ENCODE peak calls at places on chromosomes 16 and 17, in five cellular contexts. One of them, this sample, is unnamed.

GRCh38 chr16:29995330-29995910 is at the start of gene HIRIP3:
- DNase-seq in IMR-90: peak; percentile 64
- DNase-seq in K562: peak; percentile 79
- DNase-seq in SK-N-SH: peak; percentile 94
- DNase-seq in GM12878: peak; percentile 35
- DNase-seq in this sample: peak; percentile 86

GRCh38 chr17:2707721-2708584 is 3.6 kb downstream of the CLUH start:
- DNase-seq in IMR-90: no peak
- DNase-seq in K562: no peak
- DNase-seq in SK-N-SH: peak; percentile 83
- DNase-seq in GM12878: no peak
- DNase-seq in this sample: peak; percentile 76

GRCh38 chr16:81626181-81626674 is 152.9 kb upstream of the PLCG2 start:
- DNase-seq in IMR-90: peak; percentile 61
- DNase-seq in K562: no peak
- DNase-seq in SK-N-SH: no peak
- DNase-seq in GM12878: no peak
- DNase-seq in this sample: no peak

GRCh38 chr17:82400830-82401229 is 17.3 kb upstream of the HEXD start:
- DNase-seq in IMR-90: no peak
- DNase-seq in K562: no peak
- DNase-seq in SK-N-SH: no peak
- DNase-seq in GM12878: no peak
- DNase-seq in this sample: no peak

GRCh38 chr16:56409195-56409594 is 16.1 kb downstream of the AMFR start:
- DNase-seq in IMR-90: peak; percentile 47
- DNase-seq in K562: no peak
- DNase-seq in SK-N-SH: no peak
- DNase-seq in GM12878: no peak
- DNase-seq in this sample: peak; percentile 65

GRCh38 chr17:74875155-74875969 is 2.6 kb upstream of the FDXR start:
- DNase-seq in IMR-90: no peak
- DNase-seq in K562: peak; percentile 44
- DNase-seq in SK-N-SH: no peak
- DNase-seq in GM12878: no peak
- DNase-seq in this sample: no peak

GRCh38 chr16:11742041-11742535 is 569 bp downstream of the TXNDC11 start:
- DNase-seq in IMR-90: no peak
- DNase-seq in K562: peak; percentile 72
- DNase-seq in SK-N-SH: no peak
- DNase-seq in GM12878: no peak
- DNase-seq in this sample: peak; percentile 39

GRCh38 chr17:57970706-57971105 is 15.5 kb upstream of the CUEDC1 start:
- DNase-seq in IMR-90: peak; percentile 67
- DNase-seq in K562: no peak
- DNase-seq in SK-N-SH: no peak
- DNase-seq in GM12878: no peak
- DNase-seq in this sample: no peak

GRCh38 chr16:53152321-53152720 is 97.5 kb downstream of the CHD9 start:
- DNase-seq in IMR-90: peak; percentile 6
- DNase-seq in K562: no peak
- DNase-seq in SK-N-SH: no peak
- DNase-seq in GM12878: no peak
- DNase-seq in this sample: no peak

GRCh38 chr16:70460737-70461261 is 6.4 kb downstream of the FCSK start:
- DNase-seq in IMR-90: peak; percentile 39
- DNase-seq in K562: no peak
- DNase-seq in SK-N-SH: peak; percentile 65
- DNase-seq in GM12878: no peak
- DNase-seq in this sample: no peak

GRCh38 chr17:50468120-50469004 is at the start of gene CHAD:
- DNase-seq in IMR-90: no peak
- DNase-seq in K562: peak; percentile 68
- DNase-seq in SK-N-SH: peak; percentile 87
- DNase-seq in GM12878: no peak
- DNase-seq in this sample: no peak

GRCh38 chr16:75750516-75750915 is 24.2 kb upstream of the CPHXL start:
- DNase-seq in IMR-90: no peak
- DNase-seq in K562: no peak
- DNase-seq in SK-N-SH: no peak
- DNase-seq in GM12878: no peak
- DNase-seq in this sample: no peak

GRCh38 chr17:61128671-61129115 is 270.9 kb upstream of the TBX2 start:
- DNase-seq in IMR-90: peak; percentile 52
- DNase-seq in K562: no peak
- DNase-seq in SK-N-SH: no peak
- DNase-seq in GM12878: no peak
- DNase-seq in this sample: no peak

GRCh38 chr17:44970136-44970737 is 2.1 kb upstream of the C1QL1 start:
- DNase-seq in IMR-90: no peak
- DNase-seq in K562: no peak
- DNase-seq in SK-N-SH: peak; percentile 77
- DNase-seq in GM12878: no peak
- DNase-seq in this sample: no peak

GRCh38 chr17:19659366-19660177 is 11.0 kb downstream of the ALDH3A2 start:
- DNase-seq in IMR-90: no peak
- DNase-seq in K562: no peak
- DNase-seq in SK-N-SH: no peak
- DNase-seq in GM12878: no peak
- DNase-seq in this sample: no peak

GRCh38 chr16:72844225-72844920 is 203.6 kb downstream of the ZFHX3 start:
- DNase-seq in IMR-90: no peak
- DNase-seq in K562: no peak
- DNase-seq in SK-N-SH: no peak
- DNase-seq in GM12878: peak; percentile 11
- DNase-seq in this sample: no peak

GRCh38 chr16:50251375-50252081 is 14.8 kb upstream of the ADCY7 start:
- DNase-seq in IMR-90: peak; percentile 91
- DNase-seq in K562: no peak
- DNase-seq in SK-N-SH: no peak
- DNase-seq in GM12878: no peak
- DNase-seq in this sample: no peak

GRCh38 chr17:76793775-76794174 is 55.9 kb downstream of the MFSD11 start:
- DNase-seq in IMR-90: peak; percentile 23
- DNase-seq in K562: peak; percentile 33
- DNase-seq in SK-N-SH: peak; percentile 61
- DNase-seq in GM12878: no peak
- DNase-seq in this sample: peak; percentile 80

GRCh38 chr17:265726-266125 is 84.3 kb upstream of the DOC2B start:
- DNase-seq in IMR-90: no peak
- DNase-seq in K562: no peak
- DNase-seq in SK-N-SH: no peak
- DNase-seq in GM12878: no peak
- DNase-seq in this sample: no peak

GRCh38 chr16:69494993-69495392 is 70.6 kb downstream of the CYB5B start:
- DNase-seq in IMR-90: no peak
- DNase-seq in K562: peak; percentile 55
- DNase-seq in SK-N-SH: no peak
- DNase-seq in GM12878: no peak
- DNase-seq in this sample: peak; percentile 45

GRCh38 chr17:22278302-22279275 is 586.3 kb downstream of the KCNJ18 start:
- DNase-seq in IMR-90: no peak
- DNase-seq in K562: no peak
- DNase-seq in SK-N-SH: no peak
- DNase-seq in GM12878: no peak
- DNase-seq in this sample: no peak

GRCh38 chr16:51134269-51134812 is 16.7 kb downstream of the SALL1 start:
- DNase-seq in IMR-90: no peak
- DNase-seq in K562: no peak
- DNase-seq in SK-N-SH: peak; percentile 39
- DNase-seq in GM12878: no peak
- DNase-seq in this sample: no peak

GRCh38 chr16:68776821-68777485 is 39.9 kb downstream of the CDH1 start:
- DNase-seq in IMR-90: no peak
- DNase-seq in K562: no peak
- DNase-seq in SK-N-SH: no peak
- DNase-seq in GM12878: peak; percentile 92
- DNase-seq in this sample: no peak

GRCh38 chr16:50121721-50122445 is 31.2 kb upstream of the TENT4B start:
- DNase-seq in IMR-90: no peak
- DNase-seq in K562: no peak
- DNase-seq in SK-N-SH: no peak
- DNase-seq in GM12878: peak; percentile 72
- DNase-seq in this sample: no peak

GRCh38 chr16:4147236-4147635 is 31.0 kb upstream of the ADCY9 start:
- DNase-seq in IMR-90: no peak
- DNase-seq in K562: no peak
- DNase-seq in SK-N-SH: no peak
- DNase-seq in GM12878: no peak
- DNase-seq in this sample: no peak

GRCh38 chr16:28106467-28106866 is 43.0 kb upstream of the GSG1L start:
- DNase-seq in IMR-90: no peak
- DNase-seq in K562: no peak
- DNase-seq in SK-N-SH: no peak
- DNase-seq in GM12878: no peak
- DNase-seq in this sample: no peak

GRCh38 chr17:35486920-35487727 is 38.6 kb upstream of the SLFN13 start:
- DNase-seq in IMR-90: peak; percentile 56
- DNase-seq in K562: no peak
- DNase-seq in SK-N-SH: no peak
- DNase-seq in GM12878: peak; percentile 23
- DNase-seq in this sample: peak; percentile 28

GRCh38 chr16:19853973-19854876 is 30.4 kb downstream of the GPRC5B start:
- DNase-seq in IMR-90: no peak
- DNase-seq in K562: no peak
- DNase-seq in SK-N-SH: no peak
- DNase-seq in GM12878: no peak
- DNase-seq in this sample: no peak

GRCh38 chr16:4176794-4177438 is 60.7 kb upstream of the ADCY9 start:
- DNase-seq in IMR-90: peak; percentile 73
- DNase-seq in K562: peak; percentile 29
- DNase-seq in SK-N-SH: no peak
- DNase-seq in GM12878: peak; percentile 21
- DNase-seq in this sample: peak; percentile 63

DNA sequence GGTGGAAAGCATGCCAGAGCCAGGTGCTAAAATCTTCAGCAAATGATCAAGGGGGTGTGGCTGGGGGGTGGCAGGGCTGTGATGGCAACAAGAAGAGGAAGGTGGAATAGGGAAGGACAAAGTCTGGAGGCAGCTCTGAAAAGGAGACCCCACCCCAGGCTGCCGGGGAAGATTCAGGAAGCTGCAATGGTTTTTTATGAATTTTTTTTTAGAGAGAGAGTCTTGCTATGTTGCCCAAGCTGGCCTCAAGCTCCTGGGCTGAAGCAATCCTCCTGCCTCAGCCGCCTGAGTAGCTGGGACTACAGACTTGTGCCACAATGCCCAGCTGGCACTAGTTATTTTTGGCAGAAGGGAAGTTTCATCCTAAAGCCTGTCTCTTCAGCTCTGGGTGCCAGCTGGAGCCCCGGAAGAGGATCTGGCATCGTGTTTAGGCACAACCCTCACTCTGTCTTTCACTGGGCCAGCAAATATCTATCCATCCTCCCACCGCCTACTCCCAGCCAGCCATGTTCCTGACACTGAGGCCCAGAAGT is 1.4 kb upstream of the CES3 start:
- DNase-seq in IMR-90: no peak
- DNase-seq in K562: no peak
- DNase-seq in SK-N-SH: no peak
- DNase-seq in GM12878: no peak
- DNase-seq in this sample: no peak
- TF ChIP-seq RCOR1 in IMR-90: no peak
- TF ChIP-seq RCOR1 in K562: no peak
- TF ChIP-seq RCOR1 in SK-N-SH: no peak
- TF ChIP-seq RCOR1 in GM12878: no peak
- TF ChIP-seq RCOR1 in this sample: no peak

GRCh38 chr16:22007509-22008214 is at the start of gene MOSMO:
- DNase-seq in IMR-90: peak; percentile 63
- DNase-seq in K562: peak; percentile 84
- DNase-seq in SK-N-SH: peak; percentile 94
- DNase-seq in GM12878: no peak
- DNase-seq in this sample: peak; percentile 46

GRCh38 chr16:22007159-22007508 is 777 bp upstream of the MOSMO start:
- DNase-seq in IMR-90: no peak
- DNase-seq in K562: peak; percentile 23
- DNase-seq in SK-N-SH: peak; percentile 45
- DNase-seq in GM12878: no peak
- DNase-seq in this sample: no peak

GRCh38 chr16:22010902-22011301 is 3.0 kb downstream of the MOSMO start:
- DNase-seq in IMR-90: no peak
- DNase-seq in K562: no peak
- DNase-seq in SK-N-SH: no peak
- DNase-seq in GM12878: no peak
- DNase-seq in this sample: no peak

GRCh38 chr16:22006636-22007035 is 1.3 kb upstream of the MOSMO start:
- DNase-seq in IMR-90: no peak
- DNase-seq in K562: no peak
- DNase-seq in SK-N-SH: no peak
- DNase-seq in GM12878: no peak
- DNase-seq in this sample: no peak

GRCh38 chr16:22008215-22009142 is 568 bp downstream of the MOSMO start:
- DNase-seq in IMR-90: no peak
- DNase-seq in K562: no peak
- DNase-seq in SK-N-SH: peak; percentile 65
- DNase-seq in GM12878: no peak
- DNase-seq in this sample: peak; percentile 35
- TF ChIP-seq RCOR1 in IMR-90: no peak
- TF ChIP-seq RCOR1 in K562: peak; percentile 3
- TF ChIP-seq RCOR1 in SK-N-SH: no peak
- TF ChIP-seq RCOR1 in GM12878: no peak
- TF ChIP-seq RCOR1 in this sample: no peak

DNA sequence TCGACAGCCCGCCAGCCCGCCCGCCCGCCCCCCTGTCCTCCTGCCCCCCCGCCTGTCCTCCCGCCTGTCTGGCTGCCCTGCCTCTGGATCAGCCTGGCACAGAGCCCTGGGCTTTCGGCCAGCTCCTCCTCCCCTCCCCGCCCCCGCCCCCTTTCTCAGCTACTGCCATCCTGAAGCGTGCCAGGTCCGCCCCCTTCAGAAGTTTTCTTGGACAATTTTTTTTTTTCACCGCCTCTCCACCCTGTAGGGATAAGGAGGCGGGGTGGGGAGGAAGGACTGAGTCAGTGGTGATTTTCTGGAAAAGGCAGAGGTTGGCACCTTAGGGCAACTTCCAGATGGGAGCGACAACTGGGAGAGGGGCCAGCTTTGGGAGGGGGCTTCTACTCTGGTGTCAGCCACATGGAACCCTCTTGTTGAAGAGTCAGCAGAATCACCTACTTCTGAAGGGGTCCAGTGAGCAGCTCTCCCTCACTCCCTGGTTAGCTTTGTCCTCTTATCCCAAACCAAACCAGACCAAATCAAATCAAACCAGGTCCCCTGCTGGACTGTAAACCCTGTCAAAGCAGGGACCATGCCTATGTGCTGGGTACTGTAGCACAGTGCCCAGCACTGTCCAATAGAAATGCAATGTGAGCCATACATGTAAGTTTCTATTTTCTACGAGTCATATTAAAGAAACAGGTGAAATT is 19.7 kb downstream of the IGF2BP1 start:
- DNase-seq in IMR-90: peak; percentile 80
- DNase-seq in K562: no peak
- DNase-seq in SK-N-SH: peak; percentile 73
- DNase-seq in GM12878: no peak
- DNase-seq in this sample: peak; percentile 95
- TF ChIP-seq RCOR1 in IMR-90: no peak
- TF ChIP-seq RCOR1 in K562: no peak
- TF ChIP-seq RCOR1 in SK-N-SH: no peak
- TF ChIP-seq RCOR1 in GM12878: no peak
- TF ChIP-seq RCOR1 in this sample: no peak

GRCh38 chr17:36884495-36885160 is 52.6 kb upstream of the LHX1 start:
- DNase-seq in IMR-90: no peak
- DNase-seq in K562: no peak
- DNase-seq in SK-N-SH: no peak
- DNase-seq in GM12878: no peak
- DNase-seq in this sample: no peak
- TF ChIP-seq RCOR1 in IMR-90: no peak
- TF ChIP-seq RCOR1 in K562: no peak
- TF ChIP-seq RCOR1 in SK-N-SH: no peak
- TF ChIP-seq RCOR1 in GM12878: no peak
- TF ChIP-seq RCOR1 in this sample: no peak